ENCODE peak calls at places on chromosomes 5 and 9, in five cellular contexts. One of them, this sample, is unnamed.

GRCh38 chr5:151688406-151688805 is 1.7 kb upstream of the SPARC start:
- DNase-seq in HCT116: no peak
- DNase-seq in NCI-H2029: no peak
- DNase-seq in activated T-helper 9 cell treated with anti-CD3 and anti-CD28 coated beads, Interleukin-2, amount 50 U/mL, for 16 hours: no peak
- DNase-seq in ecto neural progenitor cell: no peak
- DNase-seq in this sample: no peak

GRCh38 chr5:181061645-181062044 is 21.6 kb downstream of the BTNL9 start:
- DNase-seq in NCI-H2029: no peak
- DNase-seq in activated T-helper 9 cell treated with anti-CD3 and anti-CD28 coated beads, Interleukin-2, amount 50 U/mL, for 16 hours: no peak
- DNase-seq in HCT116: no peak
- DNase-seq in ecto neural progenitor cell: no peak
- DNase-seq in this sample: no peak

GRCh38 chr5:126512451-126512850 is 82.6 kb downstream of the ALDH7A1 start:
- DNase-seq in ecto neural progenitor cell: no peak
- DNase-seq in activated T-helper 9 cell treated with anti-CD3 and anti-CD28 coated beads, Interleukin-2, amount 50 U/mL, for 16 hours: no peak
- DNase-seq in NCI-H2029: no peak
- DNase-seq in HCT116: no peak
- DNase-seq in this sample: no peak

GRCh38 chr5:61354199-61354598 is 22.1 kb downstream of the ZSWIM6 start:
- DNase-seq in ecto neural progenitor cell: no peak
- DNase-seq in activated T-helper 9 cell treated with anti-CD3 and anti-CD28 coated beads, Interleukin-2, amount 50 U/mL, for 16 hours: no peak
- DNase-seq in HCT116: no peak
- DNase-seq in NCI-H2029: no peak
- DNase-seq in this sample: no peak

GRCh38 chr5:142499591-142500384 is 175.0 kb upstream of the SPRY4 start:
- DNase-seq in ecto neural progenitor cell: no peak
- DNase-seq in HCT116: no peak
- DNase-seq in activated T-helper 9 cell treated with anti-CD3 and anti-CD28 coated beads, Interleukin-2, amount 50 U/mL, for 16 hours: no peak
- DNase-seq in NCI-H2029: peak
- DNase-seq in this sample: no peak

GRCh38 chr9:127451681-127452480 is 571 bp downstream of the LRSAM1 start:
- DNase-seq in activated T-helper 9 cell treated with anti-CD3 and anti-CD28 coated beads, Interleukin-2, amount 50 U/mL, for 16 hours: peak
- DNase-seq in ecto neural progenitor cell: peak
- DNase-seq in NCI-H2029: no peak
- DNase-seq in HCT116: no peak
- DNase-seq in this sample: peak

GRCh38 chr5:24609694-24610093 is 35.1 kb downstream of the CDH10 start:
- DNase-seq in ecto neural progenitor cell: no peak
- DNase-seq in NCI-H2029: no peak
- DNase-seq in activated T-helper 9 cell treated with anti-CD3 and anti-CD28 coated beads, Interleukin-2, amount 50 U/mL, for 16 hours: no peak
- DNase-seq in HCT116: no peak
- DNase-seq in this sample: no peak

GRCh38 chr9:120668399-120668798 is 45.9 kb downstream of the MEGF9 start:
- DNase-seq in NCI-H2029: no peak
- DNase-seq in activated T-helper 9 cell treated with anti-CD3 and anti-CD28 coated beads, Interleukin-2, amount 50 U/mL, for 16 hours: no peak
- DNase-seq in ecto neural progenitor cell: no peak
- DNase-seq in HCT116: no peak
- DNase-seq in this sample: peak

GRCh38 chr9:133516961-133517350 is 7.8 kb downstream of the MYMK start:
- DNase-seq in NCI-H2029: no peak
- DNase-seq in HCT116: no peak
- DNase-seq in activated T-helper 9 cell treated with anti-CD3 and anti-CD28 coated beads, Interleukin-2, amount 50 U/mL, for 16 hours: no peak
- DNase-seq in ecto neural progenitor cell: no peak
- DNase-seq in this sample: no peak

GRCh38 chr9:81074261-81074660 is 615.1 kb downstream of the TLE1 start:
- DNase-seq in HCT116: no peak
- DNase-seq in NCI-H2029: no peak
- DNase-seq in activated T-helper 9 cell treated with anti-CD3 and anti-CD28 coated beads, Interleukin-2, amount 50 U/mL, for 16 hours: no peak
- DNase-seq in ecto neural progenitor cell: no peak
- DNase-seq in this sample: no peak